ENCODE peak calls at places on chromosomes 16 and 17, in five cellular contexts. M is neural progenitor cell, T is Peyer's patch, Z is ovary, A is right lobe of liver. F is an unnamed sample.

GRCh38 chr17:36112572-36112971 is 8.9 kb downstream of the CCL4 start:
- DNase-seq in M (no peak), A (no peak), T (no peak), Z (no peak), F (no peak)

GRCh38 chr17:66494023-66494803 is 191.8 kb downstream of the PRKCA start:
- DNase-seq in Z (no peak), T (no peak), M (no peak), A (no peak), F (no peak)

GRCh38 chr16:24580665-24581064 is 41.3 kb downstream of the RBBP6 start:
- DNase-seq in M (no peak), A (no peak), Z (no peak), T (no peak), F (no peak)

GRCh38 chr17:77700165-77700881 is 258.2 kb upstream of the TNRC6C start:
- DNase-seq in T (no peak), A (no peak), M (no peak), Z (no peak), F (no peak)

GRCh38 chr17:49944451-49944850 is 24.5 kb upstream of the DLX4 start:
- DNase-seq in T (no peak), Z (no peak), A (no peak), M (peak; percentile 59), F (no peak)

GRCh38 chr17:29653995-29654714 is 31.4 kb upstream of the CORO6 start:
- DNase-seq in Z (no peak), T (no peak), M (no peak), A (no peak), F (no peak)

GRCh38 chr16:75238132-75238852 is 13.1 kb downstream of the BCAR1 start:
- DNase-seq in A (peak; percentile 40), T (peak; percentile 21), M (peak; percentile 46), Z (peak; percentile 90), F (peak; percentile 61)

GRCh38 chr17:8138672-8139371 is 13.4 kb downstream of the PER1 start:
- DNase-seq in T (peak; percentile 93), M (peak; percentile 98), A (peak; percentile 91), Z (peak; percentile 98), F (peak; percentile 96)

GRCh38 chr17:1802429-1802828 is 27.3 kb downstream of the SMYD4 start:
- DNase-seq in T (no peak), A (no peak), Z (no peak), M (no peak), F (no peak)

GRCh38 chr17:1003633-1003971 is 6.7 kb downstream of the TIMM22 start:
- DNase-seq in T (no peak), M (no peak), Z (no peak), A (no peak), F (no peak)

GRCh38 chr16:31513126-31513525 is 4.9 kb upstream of the RUSF1 start:
- DNase-seq in M (no peak), T (no peak), Z (no peak), A (no peak), F (peak; percentile 46)

GRCh38 chr17:44219636-44220210 is at the start of gene UBTF:
- DNase-seq in T (peak; percentile 69), Z (peak; percentile 80), M (peak; percentile 91), A (peak; percentile 73), F (peak; percentile 75)

GRCh38 chr17:7862692-7863437 is 5.1 kb downstream of the CYB5D1 start:
- DNase-seq in Z (peak; percentile 52), M (peak; percentile 82), A (no peak), T (peak; percentile 55), F (peak; percentile 61)

DNA sequence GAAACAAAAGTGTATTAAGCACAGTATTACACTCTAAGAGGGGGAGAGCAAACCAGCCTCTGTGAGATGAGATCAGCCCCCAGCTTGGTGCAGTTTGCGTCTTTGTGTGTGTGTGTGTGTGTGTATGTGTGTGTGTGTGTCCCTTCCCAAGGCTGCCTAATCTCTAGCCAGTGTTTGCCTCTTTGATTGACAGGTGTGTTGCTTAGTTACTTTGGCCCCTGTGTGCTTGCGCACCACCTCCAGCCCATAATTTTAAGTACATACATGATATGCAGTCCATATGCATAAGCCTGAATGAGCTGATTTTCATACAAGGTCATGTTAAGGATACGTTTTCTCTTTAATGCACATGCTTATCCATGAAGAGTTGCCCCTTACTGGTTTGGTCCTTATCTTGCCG is 2.1 kb upstream of the KRTAP3-2 start:
- DNase-seq in A (no peak), M (no peak), T (no peak), Z (no peak), F (no peak)
- H3K4me1 ChIP-seq in A (no peaks in the 10 kb centered on the region), M (peaks cover 4% of the 10 kb centered on the region), T (no peaks in the 10 kb centered on the region), Z (no peaks in the 10 kb centered on the region), F (no peaks in the 10 kb centered on the region)

GRCh38 chr16:52515068-52515671 is 31.8 kb downstream of the TOX3 start:
- DNase-seq in A (no peak), Z (no peak), M (peak; percentile 30), T (no peak), F (peak; percentile 60)

DNA sequence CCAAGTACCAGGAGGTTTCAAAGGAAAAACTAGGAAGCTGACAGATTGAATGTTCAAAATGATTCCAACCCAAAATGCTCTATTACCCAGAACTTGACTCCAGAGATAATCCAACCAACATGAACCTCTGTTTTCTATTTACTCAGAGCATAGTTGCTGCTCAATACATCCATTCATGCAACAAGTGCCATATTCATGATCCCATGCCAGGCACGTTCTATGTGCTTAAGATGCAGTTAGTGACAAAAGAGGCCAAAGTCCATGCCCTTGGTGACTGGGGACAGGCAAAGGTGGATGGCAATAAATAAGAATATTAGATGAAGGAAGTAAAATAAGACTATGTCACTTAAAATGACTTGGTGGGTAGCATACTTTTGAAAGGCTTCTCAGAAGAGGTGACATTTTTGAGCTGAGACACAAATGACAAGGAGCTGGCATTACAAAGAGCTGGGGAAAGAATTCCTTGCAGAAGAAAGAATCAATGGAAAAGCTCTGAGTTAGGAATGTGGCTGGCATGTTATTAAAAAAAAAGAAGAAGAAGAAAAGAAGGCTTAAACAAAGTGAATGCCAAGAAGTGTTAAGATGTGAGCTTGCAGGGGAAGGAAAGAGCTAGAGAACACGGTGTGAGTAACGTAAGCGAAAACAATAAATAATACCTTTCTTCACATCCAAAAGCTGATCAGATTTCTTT is 34.5 kb downstream of the TOX3 start:
- DNase-seq in T (no peak), A (no peak), Z (no peak), M (peak; percentile 54), F (no peak)
- H3K27ac ChIP-seq in T (no peak overlapping the region), A (no peak overlapping the region), Z (no peak overlapping the region), M (peak overlapping the region; percentile 89), F (no peak overlapping the region)

DNA sequence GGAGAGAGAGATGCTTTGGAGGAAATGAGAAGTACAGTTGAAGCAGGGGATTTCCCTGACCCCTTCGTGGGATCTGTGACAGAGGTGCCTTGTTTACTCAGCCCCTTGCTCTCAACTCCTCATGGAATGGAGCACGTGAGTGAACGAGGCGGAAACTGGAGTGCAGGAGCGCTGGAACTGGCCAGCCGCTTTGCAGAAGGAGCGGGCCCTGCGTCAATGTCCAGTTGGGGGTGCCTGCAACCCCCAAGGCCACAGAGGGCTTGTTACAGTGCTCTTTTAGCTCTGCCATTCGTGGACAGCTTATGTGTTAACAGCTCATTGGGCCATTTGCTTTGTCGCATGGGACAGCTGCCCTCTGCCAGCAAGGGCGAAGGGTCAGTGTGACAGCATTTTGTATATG is 1395.2 kb downstream of the CDH8 start:
- DNase-seq in A (no peak), T (no peak), Z (no peak), M (no peak), F (no peak)
- H3K9me3 ChIP-seq in A (no peaks in the 10 kb centered on the region), T (no peaks in the 10 kb centered on the region), Z (no peaks in the 10 kb centered on the region), M (no peaks in the 10 kb centered on the region), F (no peaks in the 10 kb centered on the region)

DNA sequence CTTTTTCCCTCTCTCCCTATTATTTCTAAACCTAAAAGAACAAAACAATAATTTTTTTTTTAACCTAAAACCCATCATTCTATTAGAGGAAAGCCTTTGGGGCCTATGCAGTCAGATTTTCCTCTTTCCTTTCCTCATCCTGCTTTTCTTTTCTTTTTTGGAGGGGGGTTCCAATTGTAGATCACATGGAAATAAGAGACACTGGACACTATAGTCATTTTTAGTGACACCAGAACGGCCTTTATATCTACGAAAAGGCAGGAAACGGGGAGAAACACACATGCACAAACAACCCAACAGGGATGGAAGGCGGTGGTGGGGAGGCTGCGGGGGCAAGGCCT is 5.1 kb upstream of the ZFHX3 start:
- DNase-seq in M (no peak), A (no peak), Z (no peak), T (no peak), F (no peak)
- H3K4me1 ChIP-seq in M (peaks cover 72% of the 10 kb centered on the region), A (peaks cover 32% of the 10 kb centered on the region), Z (peaks cover 9% of the 10 kb centered on the region), T (no peaks in the 10 kb centered on the region), F (peaks cover 8% of the 10 kb centered on the region)

DNA sequence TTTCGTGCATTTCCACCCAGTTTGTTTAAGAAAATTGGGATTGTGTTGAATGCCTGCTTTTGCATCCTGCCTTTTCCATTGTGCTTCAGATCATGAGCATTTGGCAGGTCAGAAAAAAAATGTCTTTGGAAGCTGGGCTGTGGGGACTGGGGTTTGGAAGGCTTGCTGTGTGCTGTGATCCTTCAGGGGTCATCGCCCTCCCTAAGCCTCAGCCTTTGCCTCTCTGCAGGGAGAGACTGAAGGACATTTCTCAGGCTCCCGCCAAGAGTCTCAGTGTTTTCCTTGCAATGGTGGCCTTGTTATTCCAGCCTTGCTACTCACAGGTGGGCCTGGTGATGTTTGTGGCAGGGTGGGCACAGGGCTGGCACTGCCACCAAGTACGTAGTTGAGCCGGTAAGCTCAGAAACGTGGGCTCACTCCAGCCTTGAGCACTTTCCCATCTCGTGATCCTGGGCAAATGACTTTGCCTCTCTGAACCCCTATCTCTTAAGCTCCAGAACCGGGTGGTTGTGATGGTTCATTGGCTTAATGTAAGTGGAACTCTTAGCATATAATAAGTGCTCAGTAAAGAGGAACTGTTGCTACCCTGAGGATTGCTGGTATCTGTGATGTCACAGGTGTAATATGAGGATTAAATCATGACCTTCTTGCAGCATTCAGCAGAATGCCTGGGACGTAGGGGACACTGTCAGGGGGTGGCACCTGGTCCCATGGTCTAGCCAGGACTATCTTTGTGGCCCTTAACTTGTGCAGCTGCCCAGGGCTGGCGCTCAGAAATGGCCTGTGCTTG is 69.1 kb downstream of the SREBF1 start:
- DNase-seq in Z (no peak), M (peak; percentile 61), A (no peak), T (no peak), F (no peak)
- H3K27ac ChIP-seq in Z (no peak overlapping the region), M (peak overlapping the region; percentile 79), A (no peak overlapping the region), T (no peak overlapping the region), F (no peak overlapping the region)

GRCh38 chr16:35449663-35450062 is 1990.3 kb downstream of the TP53TG3F start:
- DNase-seq in M (no peak), Z (no peak), A (no peak), T (no peak), F (no peak)
- H3K9me3 ChIP-seq in M (peaks cover 26% of the 10 kb centered on the region), Z (no peaks in the 10 kb centered on the region), A (peaks cover 12% of the 10 kb centered on the region), T (peaks cover 3% of the 10 kb centered on the region), F (no peaks in the 10 kb centered on the region)

GRCh38 chr17:38732376-38733314 is 2.5 kb downstream of the CISD3 start:
- DNase-seq in M (no peak), A (no peak), Z (no peak), T (no peak), F (no peak)
- H3K4me1 ChIP-seq in M (peaks cover 5% of the 10 kb centered on the region), A (peaks cover 27% of the 10 kb centered on the region), Z (peaks cover 8% of the 10 kb centered on the region), T (peaks cover 12% of the 10 kb centered on the region), F (peaks cover 22% of the 10 kb centered on the region)

GRCh38 chr17:2959371-2960130 is 103.9 kb downstream of the OR1D5 start:
- DNase-seq in T (no peak), A (no peak), M (no peak), Z (no peak), F (no peak)
- H3K27ac ChIP-seq in T (no peak overlapping the region), A (no peak overlapping the region), M (no peak overlapping the region), Z (no peak overlapping the region), F (peak overlapping the region; percentile 92)

GRCh38 chr16:10410469-10410868 is 24.6 kb downstream of the ATF7IP2 start:
- DNase-seq in Z (no peak), T (no peak), A (no peak), M (no peak), F (no peak)
- H3K9me3 ChIP-seq in Z (no peaks in the 10 kb centered on the region), T (peaks cover 18% of the 10 kb centered on the region), A (peaks cover 19% of the 10 kb centered on the region), M (peaks cover 7% of the 10 kb centered on the region), F (no peaks in the 10 kb centered on the region)

F was measured in SJCRH30.